ENCODE peak calls at places on chromosomes 13 and 19, in eight cellular contexts. A is foreskin melanocyte; R is stimulated activated CD4-positive, alpha-beta T cell treated with anti-CD3 and anti-CD28 coated beads, Interleukin-2, amount 100 ng/mL, for 24 hours; L is neural progenitor cell; W is activated CD4-positive, alpha-beta T cell treated with anti-CD3 and anti-CD28 coated beads, Interleukin-2, amount 50 U/mL, for 24 hours; Z is HCT116; I is CD4-positive, alpha-beta memory T cell; M is NCI-H1048. G is an unnamed sample.

GRCh38 chr13:110396913-110397379 is 89.9 kb downstream of the COL4A2 start:
- DNase-seq in A (peak), R (no peak), L (no peak), W (no peak), Z (no peak), I (no peak), M (no peak), G (peak)

GRCh38 chr13:49858183-49858856 is 65.8 kb upstream of the KPNA3 start:
- DNase-seq in A (no peak), R (no peak), L (no peak), W (no peak), Z (no peak), I (no peak), M (no peak), G (no peak)

GRCh38 chr19:46367434-46367833 is 20.5 kb downstream of the PPP5C start:
- DNase-seq in A (no peak), R (no peak), L (no peak), W (no peak), Z (no peak), I (no peak), M (no peak), G (no peak)

GRCh38 chr13:36913463-36913862 is 6.6 kb downstream of the SMAD9 start:
- DNase-seq in A (no peak), R (no peak), L (no peak), W (no peak), Z (no peak), I (no peak), M (no peak), G (no peak)

GRCh38 chr19:8392017-8392591 is 1.9 kb downstream of the RAB11B start:
- DNase-seq in A (no peak), R (no peak), L (no peak), W (no peak), Z (no peak), I (no peak), M (no peak), G (no peak)

GRCh38 chr13:113616991-113617749 is 32.6 kb downstream of the TFDP1 start:
- DNase-seq in A (no peak), R (no peak), L (peak), W (no peak), Z (no peak), I (no peak), M (no peak), G (no peak)

GRCh38 chr13:19052180-19052579 is 129.4 kb downstream of the TUBA3C start:
- DNase-seq in A (no peak), R (no peak), L (no peak), W (no peak), Z (no peak), I (no peak), M (no peak), G (no peak)

GRCh38 chr19:4511300-4512054 is 6.8 kb downstream of the PLIN4 start:
- DNase-seq in A (no peak), R (no peak), L (no peak), W (no peak), Z (no peak), I (no peak), M (no peak), G (no peak)

GRCh38 chr13:97256343-97256783 is 34.2 kb downstream of the MBNL2 start:
- DNase-seq in A (no peak), R (no peak), L (no peak), W (peak), Z (peak), I (no peak), M (no peak), G (peak)

GRCh38 chr13:101945435-101945834 is 456.4 kb downstream of the FGF14 start:
- DNase-seq in A (no peak), R (no peak), L (peak), W (no peak), Z (no peak), I (no peak), M (no peak), G (peak)

GRCh38 chr19:44746946-44747738 is 1.4 kb upstream of the BCL3 start:
- DNase-seq in A (peak), R (peak), L (peak), W (peak), Z (peak), I (peak), M (peak), G (peak)

GRCh38 chr13:112685856-112686255 is 4.0 kb upstream of the ATP11A start:
- DNase-seq in A (no peak), R (no peak), L (no peak), W (no peak), Z (no peak), I (no peak), M (no peak), G (no peak)

GRCh38 chr19:48338253-48338755 is 13.0 kb downstream of the EMP3 start:
- DNase-seq in A (no peak), R (no peak), L (no peak), W (no peak), Z (no peak), I (no peak), M (no peak), G (no peak)

GRCh38 chr13:114110091-114110829 is 22.2 kb downstream of the RASA3 start:
- DNase-seq in A (no peak), R (peak), L (peak), W (peak), Z (no peak), I (peak), M (no peak), G (no peak)

GRCh38 chr19:8489591-8490394 is 12.6 kb downstream of the PRAM1 start:
- DNase-seq in A (no peak), R (no peak), L (no peak), W (no peak), Z (no peak), I (no peak), M (no peak), G (no peak)

GRCh38 chr13:51999525-51999924 is 11.7 kb downstream of the ATP7B start:
- DNase-seq in A (no peak), R (no peak), L (no peak), W (no peak), Z (no peak), I (no peak), M (no peak), G (no peak)

GRCh38 chr19:13834308-13834790 is 39.1 kb downstream of the ZSWIM4 start:
- DNase-seq in A (no peak), R (no peak), L (no peak), W (no peak), Z (no peak), I (no peak), M (no peak), G (no peak)

GRCh38 chr19:14889994-14890393 is 4.1 kb upstream of the OR7A17 start:
- DNase-seq in A (no peak), R (no peak), L (no peak), W (no peak), Z (no peak), I (no peak), M (no peak), G (no peak)

GRCh38 chr13:73782781-73783180 is 351.4 kb downstream of the KLF12 start:
- DNase-seq in A (no peak), R (no peak), L (peak), W (no peak), Z (no peak), I (no peak), M (no peak), G (no peak)

GRCh38 chr19:4061178-4061682 is 5.5 kb downstream of the ZBTB7A start:
- DNase-seq in A (no peak), R (no peak), L (no peak), W (no peak), Z (no peak), I (peak), M (no peak), G (no peak)